ENCODE peak calls at places on chromosomes 11 and 22, in seven cellular contexts. One of them, this sample, is unnamed.

GRCh38 chr22:18121436-18122253 is 11.0 kb downstream of the TUBA8 start:
- DNase-seq in heart left ventricle: no peak
- DNase-seq in hepatocyte: no peak
- DNase-seq in dorsolateral prefrontal cortex: no peak
- DNase-seq in tibial artery: no peak
- DNase-seq in cardiac fibroblast: no peak
- DNase-seq in IMR-90: no peak
- DNase-seq in this sample: no peak

GRCh38 chr11:112097734-112098528 is 11.3 kb downstream of the SDHD start:
- DNase-seq in cardiac fibroblast: no peak
- DNase-seq in dorsolateral prefrontal cortex: no peak
- DNase-seq in tibial artery: no peak
- DNase-seq in IMR-90: no peak
- DNase-seq in hepatocyte: no peak
- DNase-seq in heart left ventricle: no peak
- DNase-seq in this sample: no peak

GRCh38 chr22:42270512-42271190 is at the start of gene TCF20:
- DNase-seq in heart left ventricle: peak; percentile 85
- DNase-seq in IMR-90: peak; percentile 62
- DNase-seq in cardiac fibroblast: peak; percentile 72
- DNase-seq in hepatocyte: peak; percentile 91
- DNase-seq in tibial artery: peak; percentile 71
- DNase-seq in dorsolateral prefrontal cortex: peak; percentile 82
- DNase-seq in this sample: peak; percentile 83

GRCh38 chr11:134139873-134140331 is 71.0 kb downstream of the JAM3 start:
- DNase-seq in IMR-90: peak; percentile 83
- DNase-seq in heart left ventricle: peak; percentile 67
- DNase-seq in cardiac fibroblast: peak; percentile 91
- DNase-seq in dorsolateral prefrontal cortex: peak; percentile 80
- DNase-seq in tibial artery: peak; percentile 72
- DNase-seq in hepatocyte: peak; percentile 74
- DNase-seq in this sample: peak; percentile 81

GRCh38 chr22:17945851-17946690 is 78.3 kb downstream of the MICAL3 start:
- DNase-seq in hepatocyte: no peak
- DNase-seq in dorsolateral prefrontal cortex: no peak
- DNase-seq in cardiac fibroblast: no peak
- DNase-seq in heart left ventricle: no peak
- DNase-seq in tibial artery: no peak
- DNase-seq in IMR-90: no peak
- DNase-seq in this sample: no peak

GRCh38 chr22:48757581-48757980 is 1070.1 kb downstream of the BRD1 start:
- DNase-seq in hepatocyte: peak; percentile 1
- DNase-seq in heart left ventricle: no peak
- DNase-seq in IMR-90: no peak
- DNase-seq in dorsolateral prefrontal cortex: peak; percentile 23
- DNase-seq in cardiac fibroblast: no peak
- DNase-seq in tibial artery: peak; percentile 9
- DNase-seq in this sample: no peak

GRCh38 chr11:111417766-111418435 is 38.8 kb upstream of the POU2AF1 start:
- DNase-seq in dorsolateral prefrontal cortex: no peak
- DNase-seq in tibial artery: peak; percentile 60
- DNase-seq in IMR-90: peak; percentile 99
- DNase-seq in heart left ventricle: peak; percentile 50
- DNase-seq in cardiac fibroblast: peak; percentile 39
- DNase-seq in hepatocyte: peak; percentile 65
- DNase-seq in this sample: peak; percentile 96

GRCh38 chr22:31272522-31273446 is 19.5 kb downstream of the PIK3IP1 start:
- DNase-seq in heart left ventricle: peak; percentile 44
- DNase-seq in dorsolateral prefrontal cortex: no peak
- DNase-seq in IMR-90: peak; percentile 67
- DNase-seq in cardiac fibroblast: peak; percentile 78
- DNase-seq in hepatocyte: peak; percentile 83
- DNase-seq in tibial artery: peak; percentile 62
- DNase-seq in this sample: peak; percentile 75

GRCh38 chr11:86816251-86816726 is 15.9 kb downstream of the PRSS23 start:
- DNase-seq in tibial artery: no peak
- DNase-seq in cardiac fibroblast: peak; percentile 72
- DNase-seq in heart left ventricle: no peak
- DNase-seq in hepatocyte: peak; percentile 19
- DNase-seq in dorsolateral prefrontal cortex: no peak
- DNase-seq in IMR-90: peak; percentile 58
- DNase-seq in this sample: peak; percentile 92

GRCh38 chr11:78438298-78438975 is 20.8 kb upstream of the GAB2 start:
- DNase-seq in IMR-90: no peak
- DNase-seq in tibial artery: no peak
- DNase-seq in dorsolateral prefrontal cortex: no peak
- DNase-seq in hepatocyte: no peak
- DNase-seq in cardiac fibroblast: no peak
- DNase-seq in heart left ventricle: no peak
- DNase-seq in this sample: no peak

GRCh38 chr11:36019722-36020121 is 75.9 kb downstream of the LDLRAD3 start:
- DNase-seq in hepatocyte: no peak
- DNase-seq in tibial artery: no peak
- DNase-seq in dorsolateral prefrontal cortex: no peak
- DNase-seq in cardiac fibroblast: no peak
- DNase-seq in heart left ventricle: no peak
- DNase-seq in IMR-90: no peak
- DNase-seq in this sample: no peak

GRCh38 chr11:64970731-64971151 is 1.2 kb downstream of the MAJIN start:
- DNase-seq in heart left ventricle: no peak
- DNase-seq in IMR-90: no peak
- DNase-seq in tibial artery: no peak
- DNase-seq in hepatocyte: no peak
- DNase-seq in dorsolateral prefrontal cortex: no peak
- DNase-seq in cardiac fibroblast: no peak
- DNase-seq in this sample: no peak

GRCh38 chr22:46673677-46674236 is 53.6 kb downstream of the GRAMD4 start:
- DNase-seq in IMR-90: no peak
- DNase-seq in dorsolateral prefrontal cortex: no peak
- DNase-seq in cardiac fibroblast: no peak
- DNase-seq in tibial artery: no peak
- DNase-seq in hepatocyte: no peak
- DNase-seq in heart left ventricle: no peak
- DNase-seq in this sample: no peak

GRCh38 chr11:72041364-72042058 is 38.8 kb downstream of the NUMA1 start:
- DNase-seq in IMR-90: peak; percentile 75
- DNase-seq in hepatocyte: peak; percentile 82
- DNase-seq in dorsolateral prefrontal cortex: peak; percentile 82
- DNase-seq in cardiac fibroblast: peak; percentile 84
- DNase-seq in tibial artery: peak; percentile 82
- DNase-seq in heart left ventricle: peak; percentile 80
- DNase-seq in this sample: peak; percentile 86

GRCh38 chr22:49964493-49965290 is 4.1 kb downstream of the PIM3 start:
- DNase-seq in dorsolateral prefrontal cortex: no peak
- DNase-seq in cardiac fibroblast: no peak
- DNase-seq in IMR-90: no peak
- DNase-seq in tibial artery: peak; percentile 20
- DNase-seq in hepatocyte: peak; percentile 10
- DNase-seq in heart left ventricle: peak; percentile 16
- DNase-seq in this sample: no peak

GRCh38 chr22:19970479-19971275 is 29.1 kb upstream of the TXNRD2 start:
- DNase-seq in dorsolateral prefrontal cortex: peak; percentile 83
- DNase-seq in cardiac fibroblast: peak; percentile 72
- DNase-seq in tibial artery: peak; percentile 60
- DNase-seq in heart left ventricle: peak; percentile 56
- DNase-seq in IMR-90: peak; percentile 51
- DNase-seq in hepatocyte: peak; percentile 74
- DNase-seq in this sample: peak; percentile 59

GRCh38 chr11:1260023-1260501 is 37.2 kb downstream of the MUC5B start:
- DNase-seq in IMR-90: no peak
- DNase-seq in heart left ventricle: no peak
- DNase-seq in hepatocyte: peak; percentile 54
- DNase-seq in cardiac fibroblast: peak; percentile 18
- DNase-seq in tibial artery: no peak
- DNase-seq in dorsolateral prefrontal cortex: no peak
- DNase-seq in this sample: peak; percentile 10

GRCh38 chr11:132300283-132300682 is 929.9 kb downstream of the NTM start:
- DNase-seq in heart left ventricle: no peak
- DNase-seq in dorsolateral prefrontal cortex: no peak
- DNase-seq in tibial artery: no peak
- DNase-seq in IMR-90: peak; percentile 13
- DNase-seq in hepatocyte: peak; percentile 18
- DNase-seq in cardiac fibroblast: no peak
- DNase-seq in this sample: no peak

GRCh38 chr22:31350410-31350863 is 4.3 kb upstream of the PATZ1 start:
- DNase-seq in IMR-90: no peak
- DNase-seq in tibial artery: no peak
- DNase-seq in dorsolateral prefrontal cortex: no peak
- DNase-seq in heart left ventricle: no peak
- DNase-seq in cardiac fibroblast: peak; percentile 43
- DNase-seq in hepatocyte: peak; percentile 58
- DNase-seq in this sample: peak; percentile 18

GRCh38 chr11:70265341-70265740 is 5.1 kb upstream of the PPFIA1 start:
- DNase-seq in dorsolateral prefrontal cortex: no peak
- DNase-seq in hepatocyte: no peak
- DNase-seq in cardiac fibroblast: no peak
- DNase-seq in IMR-90: no peak
- DNase-seq in heart left ventricle: no peak
- DNase-seq in tibial artery: no peak
- DNase-seq in this sample: no peak

GRCh38 chr11:95279921-95280861 is 49.2 kb upstream of the SESN3 start:
- DNase-seq in IMR-90: no peak
- DNase-seq in cardiac fibroblast: peak; percentile 44
- DNase-seq in hepatocyte: peak; percentile 30
- DNase-seq in tibial artery: no peak
- DNase-seq in heart left ventricle: peak; percentile 17
- DNase-seq in dorsolateral prefrontal cortex: peak; percentile 43
- DNase-seq in this sample: peak; percentile 28

GRCh38 chr11:86717817-86718501 is 45.5 kb upstream of the ME3 start:
- DNase-seq in heart left ventricle: no peak
- DNase-seq in tibial artery: no peak
- DNase-seq in dorsolateral prefrontal cortex: no peak
- DNase-seq in hepatocyte: peak; percentile 37
- DNase-seq in IMR-90: no peak
- DNase-seq in cardiac fibroblast: no peak
- DNase-seq in this sample: no peak

GRCh38 chr11:70695086-70695960 is 297.0 kb downstream of the CTTN start:
- DNase-seq in heart left ventricle: no peak
- DNase-seq in tibial artery: no peak
- DNase-seq in IMR-90: peak; percentile 41
- DNase-seq in dorsolateral prefrontal cortex: no peak
- DNase-seq in cardiac fibroblast: no peak
- DNase-seq in hepatocyte: no peak
- DNase-seq in this sample: peak; percentile 74

DNA sequence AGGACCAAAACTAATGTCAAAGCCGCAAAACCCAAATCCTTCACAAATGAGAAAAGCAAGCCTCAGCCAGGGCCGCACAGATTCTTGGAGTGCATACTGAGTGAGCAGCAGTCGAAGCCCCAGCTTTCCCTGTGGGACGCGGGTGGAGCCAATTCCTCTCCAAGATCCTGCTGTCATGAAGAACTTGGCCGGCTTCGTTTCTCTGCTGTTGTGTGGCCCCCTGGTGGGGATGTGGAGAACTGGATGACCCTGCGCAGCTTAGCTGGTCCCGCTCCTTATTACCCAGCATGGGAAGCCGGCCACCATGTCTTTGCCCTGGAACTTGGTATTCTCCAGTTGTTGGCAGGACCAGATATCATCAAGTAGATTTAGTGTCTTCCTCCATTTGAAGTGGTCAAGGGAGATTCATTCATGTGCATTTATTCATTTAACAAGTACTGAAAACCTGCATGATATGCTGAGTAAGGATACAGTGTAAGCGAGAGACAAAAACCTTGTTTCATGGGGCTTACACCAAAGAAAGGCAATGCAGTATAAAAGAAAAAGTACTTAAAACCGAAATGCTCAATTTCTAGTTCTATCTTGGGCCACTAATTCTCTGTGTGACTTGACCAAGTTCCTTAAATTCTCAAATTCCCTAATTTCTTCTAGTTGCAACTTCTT is 56.8 kb upstream of the CRTAM start:
- DNase-seq in heart left ventricle: peak; percentile 90
- DNase-seq in dorsolateral prefrontal cortex: peak; percentile 90
- DNase-seq in cardiac fibroblast: peak; percentile 95
- DNase-seq in IMR-90: peak; percentile 90
- DNase-seq in hepatocyte: peak; percentile 94
- DNase-seq in tibial artery: peak; percentile 91
- DNase-seq in this sample: peak; percentile 88
- H3K4me3 ChIP-seq in heart left ventricle: no peak overlapping the region
- H3K4me3 ChIP-seq in dorsolateral prefrontal cortex: no peak overlapping the region
- H3K4me3 ChIP-seq in cardiac fibroblast: no peak overlapping the region
- H3K4me3 ChIP-seq in IMR-90: no peak overlapping the region
- H3K4me3 ChIP-seq in hepatocyte: no peak overlapping the region
- H3K4me3 ChIP-seq in tibial artery: no peak overlapping the region
- H3K4me3 ChIP-seq in this sample: no peak overlapping the region

GRCh38 chr22:44659140-44659539 is 42.9 kb upstream of the PRR5 start:
- DNase-seq in dorsolateral prefrontal cortex: no peak
- DNase-seq in hepatocyte: peak; percentile 35
- DNase-seq in tibial artery: no peak
- DNase-seq in IMR-90: no peak
- DNase-seq in heart left ventricle: no peak
- DNase-seq in cardiac fibroblast: no peak
- DNase-seq in this sample: no peak
- H3K4me3 ChIP-seq in dorsolateral prefrontal cortex: no peak overlapping the region
- H3K4me3 ChIP-seq in hepatocyte: no peak overlapping the region
- H3K4me3 ChIP-seq in tibial artery: no peak overlapping the region
- H3K4me3 ChIP-seq in IMR-90: no peak overlapping the region
- H3K4me3 ChIP-seq in heart left ventricle: no peak overlapping the region
- H3K4me3 ChIP-seq in cardiac fibroblast: no peak overlapping the region
- H3K4me3 ChIP-seq in this sample: no peak overlapping the region

GRCh38 chr22:29102300-29102699 is 29.5 kb downstream of the KREMEN1 start:
- DNase-seq in dorsolateral prefrontal cortex: no peak
- DNase-seq in tibial artery: no peak
- DNase-seq in hepatocyte: no peak
- DNase-seq in heart left ventricle: no peak
- DNase-seq in cardiac fibroblast: no peak
- DNase-seq in IMR-90: no peak
- DNase-seq in this sample: no peak
- H3K4me3 ChIP-seq in dorsolateral prefrontal cortex: no peak overlapping the region
- H3K4me3 ChIP-seq in tibial artery: no peak overlapping the region
- H3K4me3 ChIP-seq in hepatocyte: no peak overlapping the region
- H3K4me3 ChIP-seq in heart left ventricle: no peak overlapping the region
- H3K4me3 ChIP-seq in cardiac fibroblast: no peak overlapping the region
- H3K4me3 ChIP-seq in IMR-90: no peak overlapping the region
- H3K4me3 ChIP-seq in this sample: no peak overlapping the region

GRCh38 chr11:66881927-66882452 is 25.1 kb downstream of the LRFN4 start:
- DNase-seq in heart left ventricle: no peak
- DNase-seq in IMR-90: no peak
- DNase-seq in hepatocyte: no peak
- DNase-seq in cardiac fibroblast: no peak
- DNase-seq in tibial artery: no peak
- DNase-seq in dorsolateral prefrontal cortex: no peak
- DNase-seq in this sample: no peak

GRCh38 chr11:66881436-66881835 is 24.6 kb downstream of the LRFN4 start:
- DNase-seq in tibial artery: no peak
- DNase-seq in IMR-90: no peak
- DNase-seq in cardiac fibroblast: no peak
- DNase-seq in dorsolateral prefrontal cortex: no peak
- DNase-seq in hepatocyte: no peak
- DNase-seq in heart left ventricle: no peak
- DNase-seq in this sample: no peak

GRCh38 chr11:66880484-66881211 is 23.8 kb downstream of the LRFN4 start:
- DNase-seq in cardiac fibroblast: no peak
- DNase-seq in tibial artery: no peak
- DNase-seq in IMR-90: peak; percentile 22
- DNase-seq in dorsolateral prefrontal cortex: peak; percentile 66
- DNase-seq in hepatocyte: no peak
- DNase-seq in heart left ventricle: no peak
- DNase-seq in this sample: no peak

GRCh38 chr11:66883021-66883968 is 26.4 kb downstream of the LRFN4 start:
- DNase-seq in hepatocyte: peak; percentile 72
- DNase-seq in heart left ventricle: no peak
- DNase-seq in cardiac fibroblast: peak; percentile 51
- DNase-seq in tibial artery: no peak
- DNase-seq in IMR-90: peak; percentile 86
- DNase-seq in dorsolateral prefrontal cortex: peak; percentile 89
- DNase-seq in this sample: peak; percentile 52

GRCh38 chr11:66882540-66882939 is 25.7 kb downstream of the LRFN4 start:
- DNase-seq in heart left ventricle: no peak
- DNase-seq in tibial artery: no peak
- DNase-seq in IMR-90: no peak
- DNase-seq in cardiac fibroblast: no peak
- DNase-seq in hepatocyte: no peak
- DNase-seq in dorsolateral prefrontal cortex: peak; percentile 64
- DNase-seq in this sample: no peak
- H3K4me3 ChIP-seq in heart left ventricle: no peak overlapping the region
- H3K4me3 ChIP-seq in tibial artery: no peak overlapping the region
- H3K4me3 ChIP-seq in IMR-90: no peak overlapping the region
- H3K4me3 ChIP-seq in cardiac fibroblast: no peak overlapping the region
- H3K4me3 ChIP-seq in hepatocyte: no peak overlapping the region
- H3K4me3 ChIP-seq in dorsolateral prefrontal cortex: peak overlapping the region; percentile 53
- H3K4me3 ChIP-seq in this sample: no peak overlapping the region

This sample was measured in mesenchymal stem cell.